ENCODE peak calls at places on chromosomes 2 and 18, in nine cellular contexts. Q is colonic mucosa, V is stomach, W is vagina, N is ascending aorta, T is cardiac fibroblast, H is psoas muscle, U is epithelial cell of esophagus, O is dorsolateral prefrontal cortex. C is an unnamed sample.
A peak's percentile ranks its signal among the peaks of the same experiment; 100 is the strongest.

GRCh38 chr2:86570069-86570468 is 6.8 kb upstream of the CHMP3 start:
- DNase-seq in Q (no peak), V (no peak), W (no peak), N (no peak), T (peak; percentile 37), H (no peak), U (peak; percentile 28), O (no peak), C (no peak)

GRCh38 chr2:46913471-46914381 is 1.9 kb downstream of the MCFD2 start:
- DNase-seq in Q (peak; percentile 59), V (peak; percentile 38), W (no peak), N (peak; percentile 79), T (peak; percentile 71), H (peak; percentile 30), U (peak; percentile 72), O (no peak), C (peak; percentile 75)

GRCh38 chr18:37754141-37754540 is 188.5 kb upstream of the CELF4 start:
- DNase-seq in Q (no peak), V (no peak), W (no peak), N (no peak), T (no peak), H (no peak), U (peak; percentile 32), O (no peak), C (no peak)

GRCh38 chr2:237486334-237486818 is 675 bp upstream of the MLPH start:
- DNase-seq in Q (no peak), V (no peak), W (no peak), N (no peak), T (peak; percentile 53), H (no peak), U (no peak), O (no peak), C (no peak)

GRCh38 chr2:34519659-34520058 is 920.6 kb upstream of the FAM98A start:
- DNase-seq in Q (no peak), V (no peak), W (no peak), N (no peak), T (no peak), H (no peak), U (no peak), O (no peak), C (no peak)

GRCh38 chr2:96150791-96151594 is 5.8 kb upstream of the DUSP2 start:
- DNase-seq in Q (no peak), V (no peak), W (no peak), N (peak; percentile 44), T (no peak), H (no peak), U (no peak), O (no peak), C (no peak)

GRCh38 chr18:24677011-24677410 is 216.6 kb downstream of the HRH4 start:
- DNase-seq in Q (no peak), V (no peak), W (no peak), N (no peak), T (no peak), H (no peak), U (no peak), O (no peak), C (peak; percentile 32)

GRCh38 chr2:6589171-6589570 is 276.5 kb downstream of the CMPK2 start:
- DNase-seq in Q (no peak), V (no peak), W (no peak), N (no peak), T (no peak), H (no peak), U (no peak), O (no peak), C (no peak)

GRCh38 chr2:40760071-40760666 is 308.3 kb upstream of the SLC8A1 start:
- DNase-seq in Q (no peak), V (no peak), W (no peak), N (no peak), T (peak; percentile 72), H (no peak), U (peak; percentile 71), O (no peak), C (peak; percentile 63)

GRCh38 chr18:47248610-47249343 is 2.7 kb downstream of the SKOR2 start:
- DNase-seq in Q (no peak), V (no peak), W (no peak), N (no peak), T (no peak), H (no peak), U (no peak), O (no peak), C (no peak)

GRCh38 chr18:13562494-13563029 is 163.8 kb downstream of the FAM210A start:
- DNase-seq in Q (no peak), V (no peak), W (no peak), N (no peak), T (no peak), H (no peak), U (no peak), O (no peak), C (no peak)

GRCh38 chr2:191376981-191377629 is 131.9 kb downstream of the MYO1B start:
- DNase-seq in Q (peak; percentile 84), V (peak; percentile 52), W (no peak), N (peak; percentile 93), T (peak; percentile 93), H (peak; percentile 64), U (peak; percentile 95), O (peak; percentile 65), C (peak; percentile 94)

GRCh38 chr2:11698009-11698922 is 28.3 kb upstream of the NTSR2 start:
- DNase-seq in Q (peak; percentile 33), V (peak; percentile 34), W (peak; percentile 96), N (peak; percentile 77), T (peak; percentile 87), H (peak; percentile 91), U (no peak), O (no peak), C (peak; percentile 76)

GRCh38 chr18:48530399-48531081 is 8.3 kb upstream of the CTIF start:
- DNase-seq in Q (no peak), V (no peak), W (no peak), N (no peak), T (no peak), H (no peak), U (peak; percentile 45), O (no peak), C (no peak)

GRCh38 chr2:114546511-114546910 is 104.1 kb downstream of the DPP10 start:
- DNase-seq in Q (no peak), V (no peak), W (no peak), N (no peak), T (no peak), H (no peak), U (no peak), O (no peak), C (no peak)

GRCh38 chr2:17413031-17413430 is 105.2 kb downstream of the RAD51AP2 start:
- DNase-seq in Q (no peak), V (no peak), W (no peak), N (no peak), T (no peak), H (no peak), U (no peak), O (no peak), C (peak; percentile 51)

GRCh38 chr2:24721470-24721869 is 71.7 kb downstream of the PTRHD1 start:
- DNase-seq in Q (peak; percentile 61), V (peak; percentile 45), W (no peak), N (peak; percentile 77), T (peak; percentile 95), H (peak; percentile 63), U (peak; percentile 61), O (peak; percentile 81), C (peak; percentile 94)

GRCh38 chr2:35973737-35974132 is 381.8 kb upstream of the CRIM1 start:
- DNase-seq in Q (no peak), V (no peak), W (no peak), N (no peak), T (peak; percentile 53), H (no peak), U (peak; percentile 25), O (no peak), C (no peak)

GRCh38 chr2:71409611-71410010 is 43.8 kb upstream of the DYSF start:
- DNase-seq in Q (no peak), V (no peak), W (no peak), N (no peak), T (peak; percentile 14), H (no peak), U (no peak), O (no peak), C (no peak)

GRCh38 chr2:69305712-69306611 is 81.1 kb downstream of the GFPT1 start:
- DNase-seq in Q (no peak), V (no peak), W (no peak), N (no peak), T (peak; percentile 40), H (peak; percentile 37), U (no peak), O (no peak), C (peak; percentile 48)

GRCh38 chr2:101696272-101697123 is 1.0 kb upstream of the MAP4K4 start:
- DNase-seq in Q (peak; percentile 54), V (peak; percentile 49), W (no peak), N (peak; percentile 70), T (peak; percentile 32), H (peak; percentile 26), U (peak; percentile 43), O (no peak), C (no peak)

GRCh38 chr18:68181956-68182355 is 533.0 kb downstream of the TMX3 start:
- DNase-seq in Q (no peak), V (no peak), W (no peak), N (no peak), T (peak; percentile 38), H (no peak), U (no peak), O (no peak), C (peak; percentile 89)

GRCh38 chr2:170394988-170395387 is 217.0 kb downstream of the MYO3B start:
- DNase-seq in Q (no peak), V (no peak), W (no peak), N (no peak), T (peak; percentile 5), H (no peak), U (no peak), O (no peak), C (no peak)
- TF ChIP-seq CTCF in Q (no peak), V (no peak), W (no peak), N (no peak), T (no peak), H (no peak), U (peak; percentile 14), O (no peak), C (peak; percentile 9)

GRCh38 chr2:58571181-58571852 is 330.2 kb upstream of the FANCL start:
- DNase-seq in Q (peak; percentile 26), V (no peak), W (no peak), N (no peak), T (peak; percentile 81), H (no peak), U (peak; percentile 87), O (no peak), C (peak; percentile 75)
- TF ChIP-seq CTCF in Q (peak; percentile 40), V (no peak), W (no peak), N (no peak), T (peak; percentile 67), H (peak; percentile 33), U (peak; percentile 86), O (peak; percentile 43), C (peak; percentile 71)

DNA sequence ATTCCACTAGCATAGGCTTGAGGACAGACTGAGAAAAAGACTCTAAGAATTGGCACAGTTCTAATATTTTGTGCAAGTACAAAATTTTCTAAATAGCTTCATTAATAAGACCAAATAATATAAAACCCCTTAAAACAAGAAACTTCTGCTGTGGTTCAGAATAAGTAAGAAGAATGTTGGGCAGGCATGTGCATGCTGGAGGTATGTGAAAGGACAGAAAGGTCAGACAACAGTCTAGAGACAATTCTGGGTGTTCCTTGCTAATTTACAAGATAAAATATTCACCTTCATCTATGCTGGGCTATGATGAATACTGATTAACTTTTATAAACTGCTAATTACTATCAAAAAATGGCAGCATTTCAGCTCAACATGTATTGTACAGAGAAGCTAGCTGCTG is 14.9 kb downstream of the CEBPZOS start:
- DNase-seq in Q (no peak), V (no peak), W (no peak), N (no peak), T (no peak), H (no peak), U (no peak), O (no peak), C (no peak)
- TF ChIP-seq CTCF in Q (no peak), V (no peak), W (no peak), N (no peak), T (no peak), H (no peak), U (no peak), O (no peak), C (no peak)

GRCh38 chr2:219537657-219538487 is 5.7 kb downstream of the CHPF start:
- DNase-seq in Q (no peak), V (no peak), W (no peak), N (no peak), T (no peak), H (no peak), U (no peak), O (no peak), C (no peak)
- TF ChIP-seq CTCF in Q (no peak), V (no peak), W (no peak), N (no peak), T (peak; percentile 1), H (no peak), U (peak; percentile 11), O (no peak), C (no peak)